ENCODE peak calls at places on chromosomes 6 and 20, in six cellular contexts. V is neural progenitor cell, P is ascending aorta, K is colonic mucosa, R is uterus, F is HCT116. S is an unnamed sample.

GRCh38 chr6:11492444-11493300 is 44.9 kb upstream of the TMEM170B start:
- DNase-seq in V (no peak), P (no peak), K (no peak), R (no peak), F (no peak), S (no peak)

GRCh38 chr6:30942338-30943060 is 1.7 kb downstream of the MUCL3 start:
- DNase-seq in V (peak; percentile 97), P (no peak), K (peak; percentile 79), R (peak; percentile 63), F (peak; percentile 83), S (no peak)

GRCh38 chr6:31614674-31615578 is at the start of gene AIF1:
- DNase-seq in V (no peak), P (no peak), K (no peak), R (no peak), F (no peak), S (no peak)

GRCh38 chr6:112571486-112571885 is 224.4 kb downstream of the RFPL4B start:
- DNase-seq in V (no peak), P (no peak), K (peak; percentile 19), R (no peak), F (no peak), S (no peak)

GRCh38 chr6:143569035-143569434 is 57.5 kb upstream of the FUCA2 start:
- DNase-seq in V (no peak), P (no peak), K (no peak), R (no peak), F (no peak), S (no peak)

GRCh38 chr20:23224806-23225205 is 125.8 kb upstream of the NXT1 start:
- DNase-seq in V (no peak), P (no peak), K (no peak), R (no peak), F (no peak), S (no peak)

GRCh38 chr6:38346291-38347079 is 293.2 kb downstream of the BTBD9 start:
- DNase-seq in V (no peak), P (no peak), K (no peak), R (no peak), F (no peak), S (no peak)

GRCh38 chr6:10610289-10610688 is 84.1 kb downstream of the C6orf52 start:
- DNase-seq in V (no peak), P (no peak), K (peak; percentile 22), R (no peak), F (no peak), S (no peak)

GRCh38 chr20:29878281-29878741 is 1379.2 kb upstream of the DEFB115 start:
- DNase-seq in V (peak; percentile 24), P (no peak), K (no peak), R (no peak), F (no peak), S (no peak)

GRCh38 chr20:8073024-8073832 is 53.7 kb upstream of the TMX4 start:
- DNase-seq in V (no peak), P (no peak), K (no peak), R (no peak), F (no peak), S (no peak)

GRCh38 chr6:42404494-42404893 is 47.2 kb downstream of the TRERF1 start:
- DNase-seq in V (peak; percentile 40), P (no peak), K (peak; percentile 80), R (peak; percentile 22), F (peak; percentile 82), S (peak; percentile 49)

GRCh38 chr20:45611054-45611453 is 18.5 kb upstream of the WFDC10A start:
- DNase-seq in V (no peak), P (no peak), K (no peak), R (no peak), F (peak; percentile 39), S (no peak)

GRCh38 chr6:5181494-5182287 is 79.1 kb downstream of the LYRM4 start:
- DNase-seq in V (no peak), P (no peak), K (no peak), R (no peak), F (no peak), S (no peak)

GRCh38 chr6:56766806-56767178 is 124.1 kb upstream of the DST start:
- DNase-seq in V (no peak), P (no peak), K (no peak), R (no peak), F (no peak), S (no peak)

GRCh38 chr20:62407221-62407992 is at the start of gene CABLES2:
- DNase-seq in V (peak; percentile 98), P (peak; percentile 87), K (peak; percentile 94), R (peak; percentile 93), F (peak; percentile 83), S (peak; percentile 92)

GRCh38 chr6:169093121-169093723 is 160.4 kb downstream of the THBS2 start:
- DNase-seq in V (no peak), P (no peak), K (no peak), R (no peak), F (no peak), S (no peak)

GRCh38 chr20:58651823-58652605 is 931 bp downstream of the STX16 start:
- DNase-seq in V (peak; percentile 73), P (no peak), K (peak; percentile 74), R (no peak), F (no peak), S (peak; percentile 48)

GRCh38 chr6:50278663-50279062 is 228.9 kb upstream of the DEFB112 start:
- DNase-seq in V (no peak), P (no peak), K (no peak), R (no peak), F (no peak), S (no peak)

GRCh38 chr6:166032366-166033171 is 135.1 kb downstream of the TBXT start:
- DNase-seq in V (peak; percentile 51), P (no peak), K (no peak), R (peak; percentile 69), F (peak; percentile 47), S (no peak)

GRCh38 chr20:35344354-35344837 is 52.2 kb upstream of the FAM83C start:
- DNase-seq in V (no peak), P (no peak), K (peak; percentile 69), R (peak; percentile 47), F (no peak), S (no peak)

GRCh38 chr6:37531026-37531425 is 31.3 kb upstream of the CCDC167 start:
- DNase-seq in V (no peak), P (no peak), K (no peak), R (no peak), F (no peak), S (no peak)

GRCh38 chr6:52063584-52064400 is 23.6 kb downstream of the PKHD1 start:
- DNase-seq in V (peak; percentile 67), P (no peak), K (peak; percentile 50), R (no peak), F (peak; percentile 35), S (peak; percentile 74)

GRCh38 chr20:44501448-44501847 is 20.4 kb downstream of the SERINC3 start:
- DNase-seq in V (no peak), P (no peak), K (no peak), R (peak; percentile 34), F (no peak), S (no peak)

GRCh38 chr20:44502968-44503367 is 18.9 kb downstream of the SERINC3 start:
- DNase-seq in V (no peak), P (no peak), K (no peak), R (no peak), F (no peak), S (no peak)

GRCh38 chr20:44497761-44498160 is 22.1 kb downstream of the TTPAL start:
- DNase-seq in V (no peak), P (no peak), K (no peak), R (no peak), F (no peak), S (no peak)

GRCh38 chr20:44496976-44497375 is 21.3 kb downstream of the TTPAL start:
- DNase-seq in V (peak; percentile 37), P (no peak), K (no peak), R (no peak), F (peak; percentile 39), S (no peak)

GRCh38 chr20:44500221-44500620 is 21.6 kb downstream of the SERINC3 start:
- DNase-seq in V (no peak), P (no peak), K (no peak), R (no peak), F (no peak), S (no peak)
- H3K36me3 ChIP-seq in V (no peaks in the 10 kb centered on the region), P (peaks cover 78% of the 10 kb centered on the region), K (peaks cover 37% of the 10 kb centered on the region), R (no peaks in the 10 kb centered on the region), F (peaks cover 41% of the 10 kb centered on the region), S (peaks cover 82% of the 10 kb centered on the region)

GRCh38 chr20:47174844-47175243 is 181.7 kb downstream of the ZMYND8 start:
- DNase-seq in V (no peak), P (no peak), K (no peak), R (no peak), F (no peak), S (no peak)

GRCh38 chr20:47172579-47172978 is 183.9 kb downstream of the ZMYND8 start:
- DNase-seq in V (no peak), P (no peak), K (no peak), R (no peak), F (no peak), S (no peak)

GRCh38 chr20:47175501-47175900 is 181.0 kb downstream of the ZMYND8 start:
- DNase-seq in V (peak; percentile 22), P (no peak), K (no peak), R (no peak), F (no peak), S (no peak)

GRCh38 chr20:47178277-47178676 is 178.2 kb downstream of the ZMYND8 start:
- DNase-seq in V (no peak), P (no peak), K (no peak), R (no peak), F (no peak), S (no peak)

DNA sequence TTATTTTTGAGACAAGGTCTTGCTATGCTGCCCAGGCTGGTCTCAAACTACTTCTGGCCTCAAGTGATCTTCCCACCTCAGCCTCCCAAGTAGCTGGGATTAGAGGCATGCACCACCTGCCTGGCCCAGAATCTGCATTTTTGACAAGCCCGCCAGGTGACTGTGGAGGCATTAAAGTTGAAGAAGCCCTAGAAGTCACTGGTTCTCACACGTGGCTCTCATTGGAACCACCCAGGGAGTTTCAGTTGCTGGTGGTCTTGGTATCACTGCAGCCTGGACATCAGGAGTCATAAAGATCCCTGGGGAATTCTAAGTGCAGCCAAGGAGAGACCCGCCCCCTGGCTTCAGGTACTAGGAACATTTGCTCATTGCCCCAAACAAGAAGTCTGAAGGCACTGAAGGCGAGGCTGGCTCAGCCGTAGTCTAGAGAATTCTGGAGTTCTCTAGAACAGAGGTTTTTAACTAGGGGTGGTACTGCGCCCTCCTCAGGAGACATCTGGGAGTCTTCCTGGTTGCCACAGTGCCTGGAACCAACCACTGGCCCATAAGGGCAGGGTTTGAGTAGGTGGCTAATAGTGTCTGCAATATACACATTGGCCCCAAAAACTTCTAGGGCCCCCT is 182.8 kb downstream of the ZMYND8 start:
- DNase-seq in V (no peak), P (no peak), K (no peak), R (no peak), F (no peak), S (no peak)
- TF ChIP-seq CTCF in V (peak; percentile 17), P (no peak), K (no peak), R (no peak), F (peak; percentile 4), S (no peak)

DNA sequence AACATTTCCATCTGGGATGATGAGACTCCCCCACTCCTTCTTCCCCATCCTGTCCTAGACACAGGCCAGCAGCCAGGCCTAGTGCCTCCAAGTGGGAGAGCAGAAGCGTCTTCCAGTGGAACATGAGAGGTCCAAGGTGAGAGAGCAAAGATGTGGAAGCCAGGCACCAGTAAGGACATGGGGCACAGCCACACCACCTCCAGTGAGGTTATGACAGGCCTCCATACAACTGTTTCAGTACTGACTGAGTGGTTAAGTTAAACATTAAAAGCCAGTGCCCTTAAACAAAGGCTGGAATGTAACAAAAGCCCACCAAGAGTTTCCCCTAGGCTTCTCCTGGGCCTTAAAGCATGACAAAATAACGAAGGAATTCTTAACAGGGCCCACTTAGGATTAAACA is 5.3 kb downstream of the ZBTB24 start:
- DNase-seq in V (peak; percentile 61), P (no peak), K (no peak), R (no peak), F (no peak), S (no peak)
- H3K4me3 ChIP-seq in V (peak overlapping the region; percentile 35), P (no peak overlapping the region), K (no peak overlapping the region), R (no peak overlapping the region), F (no peak overlapping the region), S (no peak overlapping the region)

GRCh38 chr6:12545141-12545540 is 171.4 kb upstream of the PHACTR1 start:
- DNase-seq in V (no peak), P (no peak), K (no peak), R (no peak), F (no peak), S (no peak)
- H3K36me3 ChIP-seq in V (no peaks in the 10 kb centered on the region), P (no peaks in the 10 kb centered on the region), K (no peaks in the 10 kb centered on the region), R (no peaks in the 10 kb centered on the region), F (no peaks in the 10 kb centered on the region), S (no peaks in the 10 kb centered on the region)

S was measured in CD8-positive, alpha-beta T cell.